ENCODE peak calls at places on chromosomes 16 and 17, in nine cellular contexts. N, J, U, H, Z, Q, W, C and X are unnamed samples.
A peak's percentile ranks its signal among the peaks of the same experiment; 100 is the strongest.

GRCh38 chr16:69564845-69565610 is 738 bp upstream of the NFAT5 start:
- DNase-seq in U (peak; percentile 22), W (no peak), J (no peak), Q (no peak), N (no peak), C (peak; percentile 13), Z (no peak), H (no peak), X (peak; percentile 26)

GRCh38 chr17:68428498-68429172 is 28.7 kb downstream of the WIPI1 start:
- DNase-seq in Z (no peak), H (peak; percentile 75), Q (no peak), N (no peak), W (no peak), C (no peak), J (no peak), U (no peak), X (no peak)

GRCh38 chr16:81564368-81565060 is 119.9 kb downstream of the CMIP start:
- DNase-seq in Q (no peak), J (no peak), Z (no peak), C (no peak), W (no peak), U (no peak), N (no peak), H (no peak), X (no peak)

GRCh38 chr17:79027925-79028491 is 4.0 kb downstream of the C1QTNF1 start:
- DNase-seq in J (no peak), W (no peak), N (peak; percentile 23), Z (no peak), C (peak; percentile 89), H (no peak), Q (no peak), U (peak; percentile 25), X (no peak)

GRCh38 chr17:3003401-3004149 is 59.8 kb downstream of the OR1D5 start:
- DNase-seq in J (no peak), Q (no peak), H (no peak), U (no peak), W (peak; percentile 46), Z (no peak), C (no peak), N (no peak), X (no peak)

GRCh38 chr17:7313028-7313889 is 1.9 kb downstream of the GPS2 start:
- DNase-seq in H (no peak), Z (no peak), C (no peak), N (no peak), Q (no peak), W (no peak), U (no peak), J (no peak), X (peak; percentile 44)

GRCh38 chr17:79942591-79943353 is 92.9 kb downstream of the TBC1D16 start:
- DNase-seq in Z (no peak), Q (no peak), N (peak; percentile 72), H (peak; percentile 48), J (peak; percentile 56), C (peak; percentile 29), U (peak; percentile 94), W (no peak), X (no peak)

GRCh38 chr16:26593700-26594099 is 473.0 kb upstream of the C16orf82 start:
- DNase-seq in W (no peak), H (no peak), C (no peak), J (no peak), U (no peak), N (no peak), Z (no peak), Q (no peak), X (no peak)

GRCh38 chr17:40412880-40413279 is 4.8 kb downstream of the TOP2A start:
- DNase-seq in N (no peak), U (no peak), W (no peak), Q (no peak), C (no peak), Z (no peak), J (no peak), H (no peak), X (no peak)